ENCODE peak calls at places on chromosomes 11 and 22, in seven cellular contexts. One of them, this sample, is unnamed.

GRCh38 chr22:27241430-27242110 is 560.0 kb downstream of the MN1 start:
- DNase-seq in SJSA1: no peak
- DNase-seq in astrocyte: no peak
- DNase-seq in osteoblast: peak; percentile 51
- DNase-seq in effector memory CD4-positive, alpha-beta T cell: no peak
- DNase-seq in neuronal stem cell: no peak
- DNase-seq in PC-9: no peak
- DNase-seq in this sample: no peak

GRCh38 chr11:128468106-128468505 is 119.3 kb downstream of the ETS1 start:
- DNase-seq in PC-9: no peak
- DNase-seq in neuronal stem cell: no peak
- DNase-seq in SJSA1: no peak
- DNase-seq in astrocyte: no peak
- DNase-seq in osteoblast: no peak
- DNase-seq in effector memory CD4-positive, alpha-beta T cell: no peak
- DNase-seq in this sample: no peak

GRCh38 chr22:39959640-39960447 is at the start of gene TMA7B:
- DNase-seq in osteoblast: peak; percentile 87
- DNase-seq in SJSA1: peak; percentile 77
- DNase-seq in neuronal stem cell: no peak
- DNase-seq in effector memory CD4-positive, alpha-beta T cell: no peak
- DNase-seq in astrocyte: peak; percentile 63
- DNase-seq in PC-9: peak; percentile 30
- DNase-seq in this sample: no peak

GRCh38 chr22:40665312-40665711 is 14.0 kb upstream of the MCHR1 start:
- DNase-seq in osteoblast: peak; percentile 93
- DNase-seq in neuronal stem cell: no peak
- DNase-seq in SJSA1: no peak
- DNase-seq in PC-9: no peak
- DNase-seq in effector memory CD4-positive, alpha-beta T cell: no peak
- DNase-seq in astrocyte: peak; percentile 65
- DNase-seq in this sample: peak; percentile 65

GRCh38 chr22:42645341-42645937 is 3.8 kb downstream of the CYB5R3 start:
- DNase-seq in PC-9: no peak
- DNase-seq in SJSA1: no peak
- DNase-seq in osteoblast: peak; percentile 91
- DNase-seq in astrocyte: no peak
- DNase-seq in neuronal stem cell: no peak
- DNase-seq in effector memory CD4-positive, alpha-beta T cell: no peak
- DNase-seq in this sample: peak; percentile 65

GRCh38 chr11:33723238-33723881 is 12.9 kb downstream of the CD59 start:
- DNase-seq in SJSA1: peak; percentile 95
- DNase-seq in osteoblast: no peak
- DNase-seq in effector memory CD4-positive, alpha-beta T cell: no peak
- DNase-seq in neuronal stem cell: no peak
- DNase-seq in astrocyte: peak; percentile 92
- DNase-seq in PC-9: peak; percentile 72
- DNase-seq in this sample: peak; percentile 81

GRCh38 chr22:45996241-45997076 is 19.5 kb upstream of the WNT7B start:
- DNase-seq in neuronal stem cell: no peak
- DNase-seq in SJSA1: peak; percentile 79
- DNase-seq in astrocyte: peak; percentile 65
- DNase-seq in PC-9: no peak
- DNase-seq in osteoblast: peak; percentile 97
- DNase-seq in effector memory CD4-positive, alpha-beta T cell: no peak
- DNase-seq in this sample: peak; percentile 85

GRCh38 chr11:77082838-77083552 is 16.2 kb downstream of the CAPN5 start:
- DNase-seq in PC-9: no peak
- DNase-seq in astrocyte: no peak
- DNase-seq in neuronal stem cell: no peak
- DNase-seq in osteoblast: peak; percentile 95
- DNase-seq in effector memory CD4-positive, alpha-beta T cell: no peak
- DNase-seq in SJSA1: no peak
- DNase-seq in this sample: peak; percentile 84

GRCh38 chr11:85182437-85183109 is 444.6 kb downstream of the DLG2 start:
- DNase-seq in PC-9: peak; percentile 5
- DNase-seq in astrocyte: peak; percentile 68
- DNase-seq in effector memory CD4-positive, alpha-beta T cell: no peak
- DNase-seq in neuronal stem cell: peak; percentile 23
- DNase-seq in SJSA1: no peak
- DNase-seq in osteoblast: no peak
- DNase-seq in this sample: no peak

GRCh38 chr11:71370895-71371673 is 77.1 kb downstream of the DHCR7 start:
- DNase-seq in osteoblast: peak; percentile 71
- DNase-seq in SJSA1: no peak
- DNase-seq in PC-9: no peak
- DNase-seq in astrocyte: no peak
- DNase-seq in neuronal stem cell: no peak
- DNase-seq in effector memory CD4-positive, alpha-beta T cell: no peak
- DNase-seq in this sample: no peak

GRCh38 chr11:93370260-93370659 is 39.7 kb downstream of the DEUP1 start:
- DNase-seq in osteoblast: no peak
- DNase-seq in neuronal stem cell: no peak
- DNase-seq in effector memory CD4-positive, alpha-beta T cell: no peak
- DNase-seq in PC-9: no peak
- DNase-seq in SJSA1: no peak
- DNase-seq in astrocyte: peak; percentile 37
- DNase-seq in this sample: no peak

GRCh38 chr11:9664276-9665171 is 647 bp downstream of the SWAP70 start:
- DNase-seq in PC-9: peak; percentile 38
- DNase-seq in neuronal stem cell: no peak
- DNase-seq in osteoblast: peak; percentile 86
- DNase-seq in effector memory CD4-positive, alpha-beta T cell: no peak
- DNase-seq in SJSA1: peak; percentile 68
- DNase-seq in astrocyte: peak; percentile 30
- DNase-seq in this sample: peak; percentile 67

GRCh38 chr22:29003975-29004646 is 57.5 kb downstream of the C22orf31 start:
- DNase-seq in PC-9: peak; percentile 19
- DNase-seq in neuronal stem cell: peak; percentile 17
- DNase-seq in astrocyte: no peak
- DNase-seq in effector memory CD4-positive, alpha-beta T cell: no peak
- DNase-seq in osteoblast: no peak
- DNase-seq in SJSA1: no peak
- DNase-seq in this sample: no peak

GRCh38 chr11:62004473-62004872 is 37.0 kb upstream of the FTH1 start:
- DNase-seq in astrocyte: peak; percentile 75
- DNase-seq in neuronal stem cell: no peak
- DNase-seq in osteoblast: peak; percentile 84
- DNase-seq in SJSA1: peak; percentile 86
- DNase-seq in effector memory CD4-positive, alpha-beta T cell: no peak
- DNase-seq in PC-9: no peak
- DNase-seq in this sample: peak; percentile 69

GRCh38 chr11:46958777-46959176 is 22.2 kb downstream of the CSTPP1 start:
- DNase-seq in effector memory CD4-positive, alpha-beta T cell: no peak
- DNase-seq in osteoblast: no peak
- DNase-seq in PC-9: no peak
- DNase-seq in astrocyte: no peak
- DNase-seq in neuronal stem cell: no peak
- DNase-seq in SJSA1: no peak
- DNase-seq in this sample: no peak

GRCh38 chr11:134450186-134450585 is 38.1 kb upstream of the B3GAT1 start:
- DNase-seq in PC-9: no peak
- DNase-seq in effector memory CD4-positive, alpha-beta T cell: no peak
- DNase-seq in neuronal stem cell: no peak
- DNase-seq in astrocyte: no peak
- DNase-seq in osteoblast: peak; percentile 64
- DNase-seq in SJSA1: no peak
- DNase-seq in this sample: no peak

GRCh38 chr22:17606472-17606871 is 22.1 kb downstream of the ATP6V1E1 start:
- DNase-seq in astrocyte: no peak
- DNase-seq in PC-9: no peak
- DNase-seq in SJSA1: no peak
- DNase-seq in effector memory CD4-positive, alpha-beta T cell: no peak
- DNase-seq in neuronal stem cell: no peak
- DNase-seq in osteoblast: no peak
- DNase-seq in this sample: no peak

GRCh38 chr11:111936045-111936400 is 1.1 kb upstream of the DIXDC1 start:
- DNase-seq in astrocyte: no peak
- DNase-seq in neuronal stem cell: no peak
- DNase-seq in effector memory CD4-positive, alpha-beta T cell: no peak
- DNase-seq in PC-9: no peak
- DNase-seq in SJSA1: no peak
- DNase-seq in osteoblast: no peak
- DNase-seq in this sample: no peak
- H3K27ac ChIP-seq in astrocyte: peak overlapping the region; percentile 38
- H3K27ac ChIP-seq in neuronal stem cell: no peak overlapping the region
- H3K27ac ChIP-seq in effector memory CD4-positive, alpha-beta T cell: no peak overlapping the region
- H3K27ac ChIP-seq in PC-9: no peak overlapping the region
- H3K27ac ChIP-seq in SJSA1: no peak overlapping the region
- H3K27ac ChIP-seq in osteoblast: peak overlapping the region; percentile 88
- H3K27ac ChIP-seq in this sample: peak overlapping the region; percentile 84

GRCh38 chr22:49360746-49361145 is 466.9 kb downstream of the BRD1 start:
- DNase-seq in osteoblast: no peak
- DNase-seq in SJSA1: no peak
- DNase-seq in PC-9: no peak
- DNase-seq in effector memory CD4-positive, alpha-beta T cell: no peak
- DNase-seq in astrocyte: no peak
- DNase-seq in neuronal stem cell: no peak
- DNase-seq in this sample: no peak

GRCh38 chr22:49356428-49356827 is 471.2 kb downstream of the BRD1 start:
- DNase-seq in neuronal stem cell: no peak
- DNase-seq in effector memory CD4-positive, alpha-beta T cell: no peak
- DNase-seq in SJSA1: no peak
- DNase-seq in osteoblast: no peak
- DNase-seq in PC-9: no peak
- DNase-seq in astrocyte: no peak
- DNase-seq in this sample: no peak

GRCh38 chr22:49359061-49359460 is 468.6 kb downstream of the BRD1 start:
- DNase-seq in SJSA1: no peak
- DNase-seq in astrocyte: no peak
- DNase-seq in osteoblast: no peak
- DNase-seq in neuronal stem cell: no peak
- DNase-seq in effector memory CD4-positive, alpha-beta T cell: no peak
- DNase-seq in PC-9: no peak
- DNase-seq in this sample: no peak

GRCh38 chr22:49355206-49355920 is 472.3 kb downstream of the BRD1 start:
- DNase-seq in SJSA1: no peak
- DNase-seq in PC-9: no peak
- DNase-seq in neuronal stem cell: no peak
- DNase-seq in astrocyte: no peak
- DNase-seq in effector memory CD4-positive, alpha-beta T cell: no peak
- DNase-seq in osteoblast: no peak
- DNase-seq in this sample: no peak

GRCh38 chr22:49358041-49358440 is 469.6 kb downstream of the BRD1 start:
- DNase-seq in osteoblast: no peak
- DNase-seq in SJSA1: no peak
- DNase-seq in PC-9: no peak
- DNase-seq in effector memory CD4-positive, alpha-beta T cell: no peak
- DNase-seq in neuronal stem cell: no peak
- DNase-seq in astrocyte: no peak
- DNase-seq in this sample: no peak
- H3K9me3 ChIP-seq in osteoblast: no peaks in the 10 kb centered on the region
- H3K9me3 ChIP-seq in SJSA1: peaks cover 6% of the 10 kb centered on the region
- H3K9me3 ChIP-seq in PC-9: no peaks in the 10 kb centered on the region
- H3K9me3 ChIP-seq in effector memory CD4-positive, alpha-beta T cell: no peaks in the 10 kb centered on the region
- H3K9me3 ChIP-seq in neuronal stem cell: no peaks in the 10 kb centered on the region
- H3K9me3 ChIP-seq in astrocyte: no peaks in the 10 kb centered on the region
- H3K9me3 ChIP-seq in this sample: no peaks in the 10 kb centered on the region

GRCh38 chr11:114298701-114299090 is 2.5 kb downstream of the NNMT start:
- DNase-seq in effector memory CD4-positive, alpha-beta T cell: no peak
- DNase-seq in astrocyte: no peak
- DNase-seq in neuronal stem cell: no peak
- DNase-seq in PC-9: no peak
- DNase-seq in osteoblast: no peak
- DNase-seq in SJSA1: no peak
- DNase-seq in this sample: no peak

GRCh38 chr11:114296190-114296978 is at the start of gene NNMT:
- DNase-seq in PC-9: no peak
- DNase-seq in astrocyte: peak; percentile 98
- DNase-seq in neuronal stem cell: no peak
- DNase-seq in SJSA1: peak; percentile 66
- DNase-seq in osteoblast: no peak
- DNase-seq in effector memory CD4-positive, alpha-beta T cell: no peak
- DNase-seq in this sample: peak; percentile 82

GRCh38 chr11:114296979-114297372 is 777 bp downstream of the NNMT start:
- DNase-seq in effector memory CD4-positive, alpha-beta T cell: no peak
- DNase-seq in osteoblast: no peak
- DNase-seq in astrocyte: no peak
- DNase-seq in SJSA1: no peak
- DNase-seq in PC-9: no peak
- DNase-seq in neuronal stem cell: no peak
- DNase-seq in this sample: no peak

GRCh38 chr11:114295676-114296081 is 520 bp upstream of the NNMT start:
- DNase-seq in osteoblast: no peak
- DNase-seq in SJSA1: no peak
- DNase-seq in PC-9: no peak
- DNase-seq in neuronal stem cell: no peak
- DNase-seq in effector memory CD4-positive, alpha-beta T cell: no peak
- DNase-seq in astrocyte: no peak
- DNase-seq in this sample: no peak

GRCh38 chr11:114297806-114298700 is 1.9 kb downstream of the NNMT start:
- DNase-seq in osteoblast: no peak
- DNase-seq in neuronal stem cell: no peak
- DNase-seq in SJSA1: no peak
- DNase-seq in PC-9: no peak
- DNase-seq in effector memory CD4-positive, alpha-beta T cell: no peak
- DNase-seq in astrocyte: no peak
- DNase-seq in this sample: no peak
- H3K27ac ChIP-seq in osteoblast: peak overlapping the region; percentile 100
- H3K27ac ChIP-seq in neuronal stem cell: no peak overlapping the region
- H3K27ac ChIP-seq in SJSA1: peak overlapping the region; percentile 96
- H3K27ac ChIP-seq in PC-9: no peak overlapping the region
- H3K27ac ChIP-seq in effector memory CD4-positive, alpha-beta T cell: no peak overlapping the region
- H3K27ac ChIP-seq in astrocyte: peak overlapping the region; percentile 99
- H3K27ac ChIP-seq in this sample: peak overlapping the region; percentile 81

GRCh38 chr22:47341464-47341863 is 579.0 kb downstream of the TBC1D22A start:
- DNase-seq in astrocyte: no peak
- DNase-seq in SJSA1: no peak
- DNase-seq in neuronal stem cell: no peak
- DNase-seq in osteoblast: no peak
- DNase-seq in effector memory CD4-positive, alpha-beta T cell: no peak
- DNase-seq in PC-9: no peak
- DNase-seq in this sample: no peak

GRCh38 chr22:47343611-47344010 is 581.2 kb downstream of the TBC1D22A start:
- DNase-seq in SJSA1: no peak
- DNase-seq in osteoblast: no peak
- DNase-seq in astrocyte: no peak
- DNase-seq in neuronal stem cell: no peak
- DNase-seq in PC-9: no peak
- DNase-seq in effector memory CD4-positive, alpha-beta T cell: no peak
- DNase-seq in this sample: no peak

GRCh38 chr22:47345025-47345424 is 582.6 kb downstream of the TBC1D22A start:
- DNase-seq in SJSA1: no peak
- DNase-seq in PC-9: no peak
- DNase-seq in astrocyte: no peak
- DNase-seq in neuronal stem cell: no peak
- DNase-seq in effector memory CD4-positive, alpha-beta T cell: no peak
- DNase-seq in osteoblast: no peak
- DNase-seq in this sample: no peak

GRCh38 chr22:47342446-47342845 is 580.0 kb downstream of the TBC1D22A start:
- DNase-seq in SJSA1: no peak
- DNase-seq in effector memory CD4-positive, alpha-beta T cell: no peak
- DNase-seq in neuronal stem cell: no peak
- DNase-seq in astrocyte: no peak
- DNase-seq in osteoblast: no peak
- DNase-seq in PC-9: no peak
- DNase-seq in this sample: no peak

DNA sequence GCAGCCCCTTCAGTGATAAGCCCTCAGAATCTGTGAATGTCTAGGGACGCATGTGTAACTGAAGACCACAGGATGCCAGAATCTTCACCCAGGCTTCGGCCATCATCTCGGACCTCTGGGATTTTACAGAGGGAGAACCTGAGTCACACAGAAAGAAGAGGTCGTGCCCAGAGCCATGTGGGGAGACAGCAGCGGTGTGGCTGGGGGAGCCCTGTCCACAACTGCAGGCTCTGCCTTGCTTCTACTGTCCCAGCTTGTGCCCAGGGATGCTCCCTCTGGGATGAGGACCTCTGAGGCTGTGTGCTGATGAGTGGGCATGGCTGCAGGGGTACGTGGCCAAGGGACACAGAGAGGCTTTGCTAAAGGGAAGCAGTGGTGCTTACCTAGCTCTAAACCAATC is 582.0 kb downstream of the TBC1D22A start:
- DNase-seq in neuronal stem cell: no peak
- DNase-seq in SJSA1: no peak
- DNase-seq in effector memory CD4-positive, alpha-beta T cell: no peak
- DNase-seq in osteoblast: no peak
- DNase-seq in astrocyte: no peak
- DNase-seq in PC-9: no peak
- DNase-seq in this sample: peak; percentile 40
- H3K9me3 ChIP-seq in neuronal stem cell: no peaks in the 10 kb centered on the region
- H3K9me3 ChIP-seq in SJSA1: no peaks in the 10 kb centered on the region
- H3K9me3 ChIP-seq in effector memory CD4-positive, alpha-beta T cell: no peaks in the 10 kb centered on the region
- H3K9me3 ChIP-seq in osteoblast: no peaks in the 10 kb centered on the region
- H3K9me3 ChIP-seq in astrocyte: no peaks in the 10 kb centered on the region
- H3K9me3 ChIP-seq in PC-9: no peaks in the 10 kb centered on the region
- H3K9me3 ChIP-seq in this sample: no peaks in the 10 kb centered on the region